ENCODE peak calls at places on chromosome 3, in eight cellular contexts. L, N, I, D, Y, V, X and G are unnamed samples.

GRCh38 chr3:167656821-167657220 is 3.1 kb upstream of the WDR49 start:
- DNase-seq in X (no peak), Y (no peak), V (no peak), D (no peak), L (no peak), N (no peak), I (no peak), G (no peak)

GRCh38 chr3:63946753-63947152 is 34.6 kb upstream of the SCAANT1 start:
- DNase-seq in I (no peak), Y (no peak), V (no peak), D (no peak), N (no peak), L (no peak), X (no peak), G (no peak)

GRCh38 chr3:121894191-121894990 is at the start of gene SLC15A2:
- DNase-seq in L (no peak), D (no peak), X (no peak), Y (no peak), V (no peak), N (no peak), I (no peak), G (no peak)

GRCh38 chr3:127610105-127610504 is 11.9 kb downstream of the MCM2 start:
- DNase-seq in Y (no peak), X (no peak), L (peak), D (no peak), N (no peak), V (no peak), I (no peak), G (no peak)

GRCh38 chr3:155079795-155080546 is at the start of gene MME:
- DNase-seq in I (no peak), D (peak), V (peak), X (no peak), L (peak), Y (peak), N (peak), G (peak)

GRCh38 chr3:181709537-181710279 is 2.0 kb upstream of the SOX2 start:
- DNase-seq in N (peak), L (peak), X (no peak), I (peak), V (peak), D (peak), Y (peak), G (peak)

GRCh38 chr3:149077638-149078037 is 8.7 kb downstream of the HLTF start:
- DNase-seq in N (no peak), D (no peak), L (peak), X (no peak), I (no peak), V (no peak), Y (peak), G (peak)

GRCh38 chr3:101720851-101721649 is 3.4 kb upstream of the CEP97 start:
- DNase-seq in D (no peak), V (peak), Y (no peak), I (no peak), L (no peak), N (peak), X (no peak), G (peak)

GRCh38 chr3:52428151-52429005 is 16.5 kb downstream of the SEMA3G start:
- DNase-seq in L (peak), N (peak), V (no peak), I (no peak), D (peak), Y (peak), X (no peak), G (peak)

GRCh38 chr3:187750513-187751123 is 5.3 kb upstream of the BCL6 start:
- DNase-seq in N (peak), V (no peak), I (no peak), Y (no peak), L (peak), D (no peak), X (no peak), G (no peak)

GRCh38 chr3:65035231-65035630 is 347.4 kb upstream of the ADAMTS9 start:
- DNase-seq in I (no peak), L (no peak), Y (no peak), X (no peak), D (no peak), N (peak), V (no peak), G (no peak)

GRCh38 chr3:170002829-170003228 is 35.0 kb upstream of the GPR160 start:
- DNase-seq in D (no peak), N (no peak), V (no peak), L (no peak), Y (no peak), X (no peak), I (no peak), G (no peak)

GRCh38 chr3:140854961-140855360 is 86.7 kb upstream of the SLC25A36 start:
- DNase-seq in X (no peak), V (no peak), D (no peak), Y (no peak), I (no peak), N (no peak), L (no peak), G (no peak)

GRCh38 chr3:146895026-146895749 is 290.0 kb upstream of the PLSCR5 start:
- DNase-seq in L (peak), I (no peak), Y (peak), V (no peak), N (no peak), X (no peak), D (no peak), G (peak)